ENCODE peak calls at places on chromosomes 16 and 17, in five cellular contexts. O is coronary artery; A is foreskin fibroblast; F is iPS DF 6.9; X is CD8-positive, alpha-beta memory T cell. T is an unnamed sample.
A peak's percentile ranks its signal among the peaks of the same experiment; 100 is the strongest.

GRCh38 chr17:8420041-8420934 is 15.4 kb upstream of the NDEL1 start:
- DNase-seq in O (no peak), A (peak; percentile 35), F (no peak), X (no peak), T (peak; percentile 53)

GRCh38 chr16:79580465-79581200 is 19.9 kb downstream of the MAF start:
- DNase-seq in O (no peak), A (no peak), F (no peak), X (no peak), T (no peak)

GRCh38 chr17:55286681-55287589 is 22.2 kb downstream of the HLF start:
- DNase-seq in O (no peak), A (peak; percentile 77), F (no peak), X (no peak), T (peak; percentile 33)

GRCh38 chr16:68908000-68908313 is 64.6 kb downstream of the TANGO6 start:
- DNase-seq in O (no peak), A (no peak), F (no peak), X (no peak), T (no peak)

GRCh38 chr17:41801374-41802062 is 10.2 kb downstream of the P3H4 start:
- DNase-seq in O (peak; percentile 83), A (peak; percentile 56), F (peak; percentile 81), X (peak; percentile 61), T (peak; percentile 61)

GRCh38 chr16:81004646-81005353 is 1.9 kb downstream of the CMC2 start:
- DNase-seq in O (no peak), A (peak; percentile 28), F (no peak), X (peak; percentile 60), T (peak; percentile 59)

GRCh38 chr17:266701-267656 is 85.5 kb upstream of the DOC2B start:
- DNase-seq in O (no peak), A (no peak), F (no peak), X (no peak), T (no peak)

GRCh38 chr17:36592711-36593321 is 1.1 kb downstream of the DHRS11 start:
- DNase-seq in O (no peak), A (no peak), F (no peak), X (no peak), T (no peak)

GRCh38 chr17:78875738-78876597 is 27.0 kb downstream of the CEP295NL start:
- DNase-seq in O (no peak), A (peak; percentile 32), F (no peak), X (no peak), T (peak; percentile 42)

GRCh38 chr16:1794221-1794871 is 841 bp upstream of the IGFALS start:
- DNase-seq in O (no peak), A (no peak), F (no peak), X (no peak), T (no peak)

GRCh38 chr16:79758615-79759346 is 158.2 kb upstream of the MAF start:
- DNase-seq in O (no peak), A (no peak), F (no peak), X (no peak), T (no peak)

GRCh38 chr17:65163990-65164495 is 26.9 kb downstream of the RGS9 start:
- DNase-seq in O (no peak), A (peak; percentile 60), F (no peak), X (no peak), T (peak; percentile 66)

GRCh38 chr16:50445603-50446250 is 76.9 kb upstream of the BRD7 start:
- DNase-seq in O (no peak), A (no peak), F (no peak), X (no peak), T (no peak)

GRCh38 chr16:73568769-73569168 is 520.8 kb upstream of the ZFHX3 start:
- DNase-seq in O (no peak), A (no peak), F (no peak), X (no peak), T (no peak)

GRCh38 chr17:49996495-49997255 is 1.7 kb upstream of the DLX3 start:
- DNase-seq in O (no peak), A (no peak), F (no peak), X (peak; percentile 60), T (no peak)

GRCh38 chr16:49474741-49475140 is 101.1 kb downstream of the C16orf78 start:
- DNase-seq in O (no peak), A (no peak), F (no peak), X (no peak), T (no peak)

GRCh38 chr17:7328840-7329359 is at the start of gene NEURL4:
- DNase-seq in O (no peak), A (no peak), F (no peak), X (no peak), T (no peak)

GRCh38 chr16:85173077-85173980 is 61.1 kb upstream of the CIBAR2 start:
- DNase-seq in O (no peak), A (peak; percentile 90), F (no peak), X (no peak), T (peak; percentile 82)

GRCh38 chr17:45771473-45771959 is 12.6 kb upstream of the CRHR1 start:
- DNase-seq in O (no peak), A (no peak), F (no peak), X (no peak), T (no peak)

GRCh38 chr17:50426472-50426782 is 409 bp downstream of the ACSF2 start:
- DNase-seq in O (no peak), A (no peak), F (no peak), X (no peak), T (no peak)

GRCh38 chr17:47330548-47330947 is 6.8 kb downstream of the EFCAB13 start:
- DNase-seq in O (no peak), A (no peak), F (no peak), X (no peak), T (no peak)

GRCh38 chr16:6484121-6484520 is 848.5 kb upstream of the RBFOX1 start:
- DNase-seq in O (no peak), A (no peak), F (no peak), X (no peak), T (no peak)

DNA sequence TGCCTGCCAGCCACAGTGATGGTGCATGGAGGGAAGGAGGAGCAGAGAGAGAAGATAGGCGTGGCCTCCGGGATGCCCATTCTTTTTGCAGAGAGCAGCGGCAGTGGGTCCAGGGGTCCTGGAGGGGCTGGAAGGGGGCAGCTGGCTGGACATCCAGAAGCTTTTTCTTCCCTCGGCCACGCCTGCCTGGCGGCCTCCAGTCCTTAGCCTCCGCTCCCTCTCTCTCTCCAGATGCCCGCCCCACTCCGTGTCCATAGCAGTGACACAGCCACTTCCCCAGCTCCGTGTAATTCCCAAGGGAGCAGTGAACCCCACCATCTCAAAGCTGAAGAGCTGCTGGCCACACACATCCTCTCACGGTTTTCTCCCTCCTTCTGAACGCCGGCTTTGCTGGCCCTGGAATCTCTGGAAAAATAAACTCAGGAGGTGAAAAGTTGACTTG is 26.3 kb upstream of the CDC42EP4 start:
- DNase-seq in O (no peak), A (peak; percentile 67), F (no peak), X (no peak), T (peak; percentile 70)
- H3K4me3 ChIP-seq in O (peak overlapping the region; percentile 54), A (no peak overlapping the region), F (no peak overlapping the region), X (no peak overlapping the region), T (no peak overlapping the region)

DNA sequence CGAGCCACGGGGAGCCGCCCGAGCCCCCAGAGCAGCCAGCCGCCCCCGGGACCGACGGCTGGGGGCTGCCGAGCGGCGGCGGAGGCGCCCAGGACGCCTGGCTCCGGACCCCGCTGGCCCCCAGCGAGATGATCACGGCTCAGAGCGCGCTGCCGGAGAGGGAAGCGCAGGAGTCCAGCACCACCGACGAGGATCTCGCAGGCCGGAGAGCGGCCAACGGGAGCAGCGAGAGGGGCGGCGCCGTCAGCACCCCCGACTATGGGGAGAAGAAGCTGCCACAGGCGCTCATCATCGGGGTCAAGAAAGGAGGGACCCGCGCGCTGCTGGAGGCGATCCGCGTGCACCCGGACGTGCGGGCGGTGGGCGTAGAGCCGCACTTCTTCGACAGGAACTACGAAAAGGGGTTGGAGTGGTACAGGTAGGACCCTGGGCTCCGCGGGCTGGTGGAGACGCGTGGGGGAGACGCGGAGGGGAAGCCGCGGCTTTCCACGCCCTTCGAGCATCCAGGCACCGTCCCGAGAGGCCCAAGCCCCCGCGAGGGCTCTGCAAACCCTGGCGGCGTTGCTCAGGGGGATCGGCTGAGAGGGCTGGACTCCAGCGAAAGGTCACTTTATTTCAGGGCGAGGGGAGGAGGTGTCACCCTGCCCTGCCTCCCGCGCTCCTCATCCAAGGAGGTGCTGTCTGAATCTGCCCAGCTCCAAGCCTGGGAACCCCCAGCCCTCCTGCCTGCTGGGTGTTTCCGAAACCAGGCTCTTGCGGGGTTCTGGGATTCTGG is 1.2 kb downstream of the HS3ST4 start:
- DNase-seq in O (no peak), A (no peak), F (no peak), X (no peak), T (no peak)
- H3K4me3 ChIP-seq in O (peak overlapping the region; percentile 66), A (no peak overlapping the region), F (peak overlapping the region; percentile 79), X (no peak overlapping the region), T (no peak overlapping the region)

GRCh38 chr17:44211281-44212265 is 7.9 kb downstream of the UBTF start:
- DNase-seq in O (no peak), A (no peak), F (no peak), X (no peak), T (no peak)

GRCh38 chr17:44212507-44213402 is 6.7 kb downstream of the UBTF start:
- DNase-seq in O (no peak), A (no peak), F (no peak), X (no peak), T (no peak)

GRCh38 chr17:44209786-44210341 is 9.6 kb downstream of the UBTF start:
- DNase-seq in O (no peak), A (peak; percentile 62), F (no peak), X (no peak), T (no peak)

GRCh38 chr17:44213403-44214229 is 5.9 kb downstream of the UBTF start:
- DNase-seq in O (no peak), A (no peak), F (no peak), X (no peak), T (no peak)

DNA sequence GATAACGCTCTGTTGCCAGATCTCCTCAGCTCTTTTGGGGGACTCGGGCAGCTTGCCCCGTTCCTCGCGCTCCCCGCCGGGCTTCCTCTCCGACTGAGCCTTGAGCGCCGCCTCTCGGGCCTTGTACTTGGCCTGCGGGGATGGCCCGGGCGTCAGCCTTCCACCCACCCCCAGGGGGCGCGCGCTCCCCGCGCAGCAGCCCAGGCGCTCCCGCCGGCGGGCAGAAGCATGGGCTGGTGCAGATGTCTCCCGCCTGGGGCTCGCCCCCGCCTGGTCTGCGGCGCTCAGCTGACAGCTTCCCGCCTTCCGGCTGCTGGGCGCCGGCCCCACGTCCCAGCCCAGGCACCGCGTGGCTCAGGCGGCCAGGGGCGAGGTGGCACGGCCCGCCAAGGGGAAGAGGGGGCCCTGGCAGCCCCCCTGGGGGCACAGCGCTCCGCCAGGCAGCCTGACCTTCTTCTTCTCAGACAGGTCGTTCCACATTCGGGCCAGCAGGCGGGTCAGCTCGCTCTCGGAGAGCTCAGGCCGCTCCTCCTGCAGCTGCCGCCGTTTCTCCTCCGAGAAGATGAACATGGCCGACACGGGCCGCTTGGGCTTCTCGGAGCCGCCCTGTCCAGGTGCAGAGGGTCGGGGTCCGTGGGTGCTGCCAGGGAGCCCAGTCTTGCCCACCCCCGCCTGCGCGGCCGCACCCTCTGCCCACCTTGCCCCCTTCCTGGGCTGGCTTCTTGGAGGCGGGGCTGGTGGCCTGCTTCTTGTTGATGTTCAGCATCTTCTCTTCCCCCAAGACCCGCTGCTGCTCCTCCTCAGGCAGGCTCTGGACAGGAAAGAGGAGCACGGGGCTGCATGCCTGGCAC is 8.9 kb downstream of the UBTF start:
- DNase-seq in O (peak; percentile 89), A (peak; percentile 86), F (no peak), X (peak; percentile 94), T (peak; percentile 87)
- H3K4me3 ChIP-seq in O (peak overlapping the region; percentile 46), A (no peak overlapping the region), F (no peak overlapping the region), X (peak overlapping the region; percentile 26), T (no peak overlapping the region)

GRCh38 chr17:40553694-40554534 is 11.4 kb downstream of the CCR7 start:
- DNase-seq in O (peak; percentile 87), A (peak; percentile 63), F (no peak), X (no peak), T (peak; percentile 91)
- H3K4me3 ChIP-seq in O (peak overlapping the region; percentile 53), A (no peak overlapping the region), F (no peak overlapping the region), X (peak overlapping the region; percentile 36), T (peak overlapping the region; percentile 38)

T was measured in AG10803.